ENCODE peak calls at places on chromosomes 4 and X, in four cellular contexts. W, U, O and T are unnamed samples.

GRCh38 chrX:25442501-25442900 is 426.7 kb upstream of the ARX start:
- DNase-seq in U (no peak), O (no peak), W (no peak), T (no peak)

GRCh38 chrX:148929686-148930085 is 429.3 kb downstream of the AFF2 start:
- DNase-seq in U (no peak), O (no peak), W (no peak), T (no peak)

GRCh38 chrX:150238656-150239382 is 124.3 kb upstream of the MAMLD1 start:
- DNase-seq in W (no peak), O (no peak), U (peak), T (no peak)

GRCh38 chr4:26863512-26863911 is 2.9 kb downstream of the STIM2 start:
- DNase-seq in O (no peak), W (no peak), U (no peak), T (no peak)

GRCh38 chr4:40682298-40683101 is 52.8 kb upstream of the RBM47 start:
- DNase-seq in U (no peak), O (no peak), W (no peak), T (no peak)

GRCh38 chrX:69285881-69286545 is 120.8 kb upstream of the PJA1 start:
- DNase-seq in U (no peak), W (peak), O (no peak), T (peak)

GRCh38 chrX:46325312-46325877 is 219.8 kb downstream of the ZNF674 start:
- DNase-seq in W (no peak), O (no peak), U (peak), T (no peak)

GRCh38 chrX:80817002-80817401 is 7.3 kb upstream of the BRWD3 start:
- DNase-seq in W (no peak), U (no peak), O (no peak), T (no peak)

GRCh38 chr4:177008836-177009501 is 216.2 kb upstream of the VEGFC start:
- DNase-seq in O (no peak), U (no peak), W (no peak), T (no peak)

GRCh38 chr4:45971108-45971507 is 152.7 kb downstream of the GABRG1 start:
- DNase-seq in O (no peak), U (no peak), W (no peak), T (no peak)

GRCh38 chr4:138927065-138927464 is 88.5 kb upstream of the NOCT start:
- DNase-seq in W (no peak), U (no peak), O (no peak), T (no peak)

GRCh38 chrX:97704881-97705280 is 821.2 kb downstream of the RPA4 start:
- DNase-seq in O (no peak), W (no peak), U (no peak), T (no peak)

GRCh38 chrX:20729421-20729820 is 462.7 kb upstream of the RPS6KA3 start:
- DNase-seq in O (no peak), W (no peak), U (no peak), T (no peak)

GRCh38 chrX:17842769-17843525 is 18.2 kb downstream of the RAI2 start:
- DNase-seq in U (no peak), O (no peak), W (no peak), T (no peak)

GRCh38 chr4:106365613-106366012 is 3.0 kb downstream of the GIMD1 start:
- DNase-seq in W (no peak), U (peak), O (no peak), T (no peak)

GRCh38 chr4:107966903-107967302 is 22.8 kb upstream of the HADH start:
- DNase-seq in W (no peak), O (no peak), U (no peak), T (no peak)

GRCh38 chr4:26228883-26229282 is 91.9 kb upstream of the RBPJ start:
- DNase-seq in W (no peak), U (no peak), O (no peak), T (no peak)

GRCh38 chrX:97126020-97126419 is 242.3 kb downstream of the RPA4 start:
- DNase-seq in W (no peak), U (no peak), O (no peak), T (no peak)

GRCh38 chr4:80171656-80172055 is 25.6 kb upstream of the PRDM8 start:
- DNase-seq in O (no peak), U (no peak), W (no peak), T (no peak)

GRCh38 chr4:89640620-89641366 is 196.2 kb downstream of the SNCA start:
- DNase-seq in O (no peak), W (no peak), U (peak), T (peak)

GRCh38 chrX:84118315-84118714 is 69.7 kb downstream of the RPS6KA6 start:
- DNase-seq in U (no peak), O (no peak), W (no peak), T (no peak)

GRCh38 chr4:41022116-41022515 is 192.2 kb downstream of the APBB2 start:
- DNase-seq in W (no peak), O (no peak), U (no peak), T (no peak)

GRCh38 chr4:86106475-86106874 is 253.4 kb downstream of the MAPK10 start:
- DNase-seq in U (no peak), O (no peak), W (no peak), T (no peak)

GRCh38 chrX:95156566-95156965 is 1482.6 kb downstream of the FAM133A start:
- DNase-seq in W (no peak), O (no peak), U (no peak), T (no peak)

GRCh38 chr4:190020790-190021717 is 6.0 kb downstream of the FRG2 start:
- DNase-seq in U (peak), W (peak), O (no peak), T (no peak)

GRCh38 chr4:93203708-93204107 is 624.8 kb upstream of the ATOH1 start:
- DNase-seq in U (peak), O (no peak), W (no peak), T (peak)

GRCh38 chrX:104136241-104137019 is 20.4 kb downstream of the SLC25A53 start:
- DNase-seq in O (peak), W (peak), U (peak), T (peak)

GRCh38 chr4:139666735-139667266 is 1.2 kb downstream of the MGST2 start:
- DNase-seq in U (peak), W (peak), O (no peak), T (peak)

GRCh38 chr4:119020158-119020557 is 115.5 kb upstream of the MYOZ2 start:
- DNase-seq in U (no peak), O (no peak), W (no peak), T (no peak)

GRCh38 chr4:110550260-110550659 is 72.6 kb downstream of the PITX2 start:
- DNase-seq in W (no peak), U (no peak), O (no peak), T (no peak)

GRCh38 chrX:14591976-14592375 is 62.6 kb downstream of the GLRA2 start:
- DNase-seq in W (no peak), U (no peak), O (no peak), T (no peak)

GRCh38 chr4:121679267-121679666 is 17.5 kb downstream of the ANXA5 start:
- DNase-seq in U (no peak), W (no peak), O (no peak), T (no peak)

GRCh38 chrX:12080265-12080664 is 58.0 kb upstream of the FRMPD4 start:
- DNase-seq in W (peak), U (peak), O (no peak), T (peak)

GRCh38 chrX:102651968-102652744 is 873 bp downstream of the GPRASP1 start:
- DNase-seq in W (peak), O (no peak), U (no peak), T (no peak)

GRCh38 chr4:145531193-145531592 is 49.5 kb downstream of the SMAD1 start:
- DNase-seq in W (no peak), O (no peak), U (no peak), T (no peak)

GRCh38 chr4:754221-755120 is 48.8 kb downstream of the PCGF3 start:
- DNase-seq in O (no peak), W (no peak), U (no peak), T (no peak)

GRCh38 chr4:8267077-8267476 is 2.5 kb upstream of the HTRA3 start:
- DNase-seq in O (no peak), W (peak), U (peak), T (peak)

DNA sequence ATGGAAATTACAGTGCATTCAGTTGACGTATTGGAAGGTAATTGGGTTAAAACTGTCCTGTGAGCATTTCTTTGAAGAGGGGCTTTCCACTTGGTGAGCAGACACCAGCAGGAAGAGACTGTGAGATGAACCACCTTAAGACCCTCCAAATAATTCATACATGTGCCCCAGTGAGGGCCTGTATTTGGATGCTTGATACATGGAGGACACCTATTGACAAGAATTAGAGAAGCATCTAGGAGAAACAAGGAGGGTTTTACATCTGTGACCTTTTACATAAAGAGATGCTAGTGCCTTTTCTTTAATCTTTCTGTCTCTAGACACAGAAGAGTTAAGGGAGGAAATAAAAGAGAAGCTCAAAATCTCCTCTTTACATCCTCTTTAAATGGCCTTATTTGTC is 1115.3 kb upstream of the IGFBP7 start:
- DNase-seq in O (no peak), W (no peak), U (no peak), T (no peak)
- TF ChIP-seq FOXK2 in O (no peak), W (no peak), U (no peak), T (no peak)

DNA sequence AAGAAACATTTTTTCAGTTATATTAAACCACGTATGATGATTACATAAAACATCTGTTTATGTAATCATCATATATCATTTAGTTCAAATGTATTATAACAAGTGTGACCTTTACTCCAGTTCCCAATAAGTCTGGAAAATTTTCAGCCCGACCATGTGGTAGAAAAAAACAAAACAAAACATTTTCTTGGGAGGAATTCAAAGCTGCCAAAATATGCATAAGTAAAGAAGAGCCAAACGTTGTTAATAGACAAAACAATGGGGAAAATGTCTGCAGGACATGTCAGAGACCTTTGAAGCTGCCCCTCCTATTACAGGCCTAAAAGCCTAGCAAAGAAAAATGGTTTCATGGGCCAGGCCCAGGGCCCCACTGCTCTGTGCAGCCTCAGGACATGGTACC is 709.2 kb downstream of the FAT4 start:
- DNase-seq in W (no peak), U (no peak), O (no peak), T (no peak)
- TF ChIP-seq TARDBP in W (no peak), U (no peak), O (no peak), T (no peak)

GRCh38 chr4:116942315-116942714 is 143.1 kb downstream of the TRAM1L1 start:
- DNase-seq in W (no peak), O (no peak), U (no peak), T (no peak)
- TF ChIP-seq FOXK2 in W (no peak), O (no peak), U (no peak), T (no peak)

GRCh38 chrX:24148535-24149345 is 789 bp upstream of the ZFX start:
- DNase-seq in U (peak), W (no peak), O (no peak), T (no peak)
- TF ChIP-seq TARDBP in U (no peak), W (no peak), O (no peak), T (no peak)

GRCh38 chr4:94550851-94551250 is 99.1 kb downstream of the PDLIM5 start:
- DNase-seq in O (no peak), U (no peak), W (no peak), T (no peak)

GRCh38 chr4:94550352-94550751 is 98.6 kb downstream of the PDLIM5 start:
- DNase-seq in O (no peak), W (peak), U (no peak), T (no peak)

GRCh38 chr4:94545296-94545695 is 93.6 kb downstream of the PDLIM5 start:
- DNase-seq in U (peak), W (no peak), O (no peak), T (no peak)

GRCh38 chr4:94546949-94547348 is 95.2 kb downstream of the PDLIM5 start:
- DNase-seq in W (no peak), O (no peak), U (no peak), T (no peak)

GRCh38 chr4:94548571-94548970 is 96.8 kb downstream of the PDLIM5 start:
- DNase-seq in U (peak), W (peak), O (no peak), T (no peak)
- TF ChIP-seq FOXK2 in U (no peak), W (peak), O (no peak), T (no peak)

GRCh38 chr4:20696815-20697214 is 3.4 kb upstream of the PACRGL start:
- DNase-seq in W (no peak), U (no peak), O (no peak), T (no peak)

GRCh38 chr4:20698820-20699219 is 1.4 kb upstream of the PACRGL start:
- DNase-seq in W (peak), U (no peak), O (no peak), T (no peak)

GRCh38 chr4:20700007-20700761 is at the start of gene PACRGL:
- DNase-seq in O (peak), W (peak), U (peak), T (peak)

GRCh38 chr4:20698382-20698781 is 1.9 kb upstream of the PACRGL start:
- DNase-seq in O (no peak), W (no peak), U (no peak), T (no peak)
- TF ChIP-seq TARDBP in O (no peak), W (no peak), U (no peak), T (no peak)

GRCh38 chr4:147582386-147583077 is 34.7 kb upstream of the TMEM184C start:
- DNase-seq in O (no peak), U (no peak), W (no peak), T (no peak)

GRCh38 chr4:147580396-147580795 is 36.8 kb upstream of the TMEM184C start:
- DNase-seq in U (no peak), O (no peak), W (no peak), T (no peak)

GRCh38 chr4:147578611-147579010 is 38.6 kb upstream of the TMEM184C start:
- DNase-seq in W (no peak), O (no peak), U (no peak), T (no peak)

GRCh38 chr4:147583876-147584275 is 33.3 kb upstream of the TMEM184C start:
- DNase-seq in W (no peak), U (no peak), O (no peak), T (no peak)

DNA sequence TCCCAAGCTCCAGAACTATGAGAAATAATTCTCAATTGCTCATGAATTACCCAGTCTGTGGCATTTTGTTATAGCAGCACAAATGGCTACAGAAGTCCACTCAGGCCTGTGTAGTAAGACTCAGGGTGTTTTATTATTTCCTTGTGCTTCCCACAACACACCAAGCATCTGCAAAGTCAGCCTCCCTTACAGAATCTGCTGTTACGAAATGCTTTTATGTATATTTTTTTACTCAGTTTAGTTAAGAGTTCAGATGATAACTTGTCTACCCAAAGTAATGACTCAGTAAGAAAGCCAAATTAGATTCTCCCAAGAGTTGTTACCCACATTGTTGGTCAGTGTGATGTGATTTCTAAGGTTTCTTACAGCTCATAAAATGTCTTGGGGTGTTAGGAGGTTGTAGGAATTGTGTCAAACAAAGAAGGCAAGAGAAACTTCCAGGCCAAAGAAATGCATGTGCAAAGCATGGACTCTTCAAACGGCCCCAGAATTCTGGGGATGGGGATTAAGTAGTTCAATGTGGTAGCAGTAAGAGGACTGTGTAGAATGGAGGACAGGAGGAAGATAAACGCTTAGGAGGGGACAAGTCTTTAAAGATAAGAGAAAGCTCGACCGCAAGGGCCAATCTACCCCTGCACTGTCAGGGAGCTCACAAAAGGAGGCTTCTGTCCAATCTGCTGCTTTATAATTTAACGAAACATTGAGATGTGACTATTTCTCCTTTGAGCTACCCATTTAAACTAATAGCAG is 35.4 kb upstream of the TMEM184C start:
- DNase-seq in U (no peak), W (peak), O (no peak), T (no peak)
- TF ChIP-seq FOXK2 in U (no peak), W (no peak), O (no peak), T (no peak)